ENCODE peak calls at places on chromosomes 16 and 17, in seven cellular contexts. One of them, this sample, is unnamed.

GRCh38 chr17:78904371-78904770 is 1.4 kb upstream of the CEP295NL start:
- DNase-seq in LNCaP clone FGC: no peak
- DNase-seq in trophoblast cell: no peak
- DNase-seq in foreskin fibroblast: no peak
- DNase-seq in fibroblast of the aortic adventitia: no peak
- DNase-seq in tibial artery: no peak
- DNase-seq in breast epithelium: no peak
- DNase-seq in this sample: no peak

GRCh38 chr17:56756536-56756935 is 77.2 kb downstream of the C17orf67 start:
- DNase-seq in foreskin fibroblast: peak
- DNase-seq in breast epithelium: no peak
- DNase-seq in tibial artery: no peak
- DNase-seq in trophoblast cell: peak
- DNase-seq in fibroblast of the aortic adventitia: peak
- DNase-seq in LNCaP clone FGC: no peak
- DNase-seq in this sample: no peak

GRCh38 chr16:11356573-11357331 is 11.5 kb downstream of the RMI2 start:
- DNase-seq in breast epithelium: no peak
- DNase-seq in foreskin fibroblast: peak
- DNase-seq in LNCaP clone FGC: no peak
- DNase-seq in trophoblast cell: peak
- DNase-seq in tibial artery: peak
- DNase-seq in fibroblast of the aortic adventitia: peak
- DNase-seq in this sample: peak

GRCh38 chr17:82053130-82053529 is 1.4 kb downstream of the GPS1 start:
- DNase-seq in trophoblast cell: no peak
- DNase-seq in foreskin fibroblast: no peak
- DNase-seq in fibroblast of the aortic adventitia: no peak
- DNase-seq in LNCaP clone FGC: no peak
- DNase-seq in tibial artery: no peak
- DNase-seq in breast epithelium: no peak
- DNase-seq in this sample: no peak

GRCh38 chr16:85393674-85394510 is 219.2 kb upstream of the GSE1 start:
- DNase-seq in breast epithelium: no peak
- DNase-seq in fibroblast of the aortic adventitia: peak
- DNase-seq in trophoblast cell: peak
- DNase-seq in LNCaP clone FGC: no peak
- DNase-seq in foreskin fibroblast: no peak
- DNase-seq in tibial artery: peak
- DNase-seq in this sample: peak

GRCh38 chr17:40177275-40177874 is at the start of gene RAPGEFL1:
- DNase-seq in foreskin fibroblast: peak
- DNase-seq in LNCaP clone FGC: no peak
- DNase-seq in fibroblast of the aortic adventitia: peak
- DNase-seq in breast epithelium: peak
- DNase-seq in trophoblast cell: peak
- DNase-seq in tibial artery: peak
- DNase-seq in this sample: peak

GRCh38 chr17:3915642-3916012 is 638 bp downstream of the P2RX1 start:
- DNase-seq in fibroblast of the aortic adventitia: no peak
- DNase-seq in foreskin fibroblast: no peak
- DNase-seq in LNCaP clone FGC: no peak
- DNase-seq in trophoblast cell: no peak
- DNase-seq in breast epithelium: no peak
- DNase-seq in tibial artery: no peak
- DNase-seq in this sample: no peak

GRCh38 chr16:5649762-5650445 is 552.3 kb upstream of the EEF2KMT start:
- DNase-seq in foreskin fibroblast: no peak
- DNase-seq in tibial artery: no peak
- DNase-seq in fibroblast of the aortic adventitia: no peak
- DNase-seq in LNCaP clone FGC: no peak
- DNase-seq in trophoblast cell: no peak
- DNase-seq in breast epithelium: no peak
- DNase-seq in this sample: no peak

GRCh38 chr17:2053380-2054261 is 1.3 kb upstream of the HIC1 start:
- DNase-seq in breast epithelium: peak
- DNase-seq in tibial artery: no peak
- DNase-seq in foreskin fibroblast: peak
- DNase-seq in LNCaP clone FGC: no peak
- DNase-seq in trophoblast cell: peak
- DNase-seq in fibroblast of the aortic adventitia: peak
- DNase-seq in this sample: peak

GRCh38 chr16:75837681-75838080 is 111.4 kb upstream of the CPHXL start:
- DNase-seq in trophoblast cell: no peak
- DNase-seq in fibroblast of the aortic adventitia: no peak
- DNase-seq in foreskin fibroblast: no peak
- DNase-seq in LNCaP clone FGC: no peak
- DNase-seq in tibial artery: no peak
- DNase-seq in breast epithelium: no peak
- DNase-seq in this sample: no peak

GRCh38 chr17:73293480-73293911 is 18.3 kb downstream of the CDC42EP4 start:
- DNase-seq in LNCaP clone FGC: no peak
- DNase-seq in breast epithelium: peak
- DNase-seq in tibial artery: peak
- DNase-seq in fibroblast of the aortic adventitia: peak
- DNase-seq in trophoblast cell: peak
- DNase-seq in foreskin fibroblast: peak
- DNase-seq in this sample: peak

GRCh38 chr17:36846410-36847292 is 90.6 kb upstream of the LHX1 start:
- DNase-seq in trophoblast cell: no peak
- DNase-seq in tibial artery: no peak
- DNase-seq in LNCaP clone FGC: no peak
- DNase-seq in breast epithelium: no peak
- DNase-seq in foreskin fibroblast: no peak
- DNase-seq in fibroblast of the aortic adventitia: no peak
- DNase-seq in this sample: no peak

GRCh38 chr16:55369151-55369550 is 45.1 kb downstream of the IRX6 start:
- DNase-seq in tibial artery: no peak
- DNase-seq in trophoblast cell: no peak
- DNase-seq in LNCaP clone FGC: peak
- DNase-seq in breast epithelium: no peak
- DNase-seq in fibroblast of the aortic adventitia: no peak
- DNase-seq in foreskin fibroblast: no peak
- DNase-seq in this sample: no peak

GRCh38 chr16:69929480-69929879 is 21.7 kb upstream of the CLEC18A start:
- DNase-seq in fibroblast of the aortic adventitia: no peak
- DNase-seq in foreskin fibroblast: no peak
- DNase-seq in tibial artery: no peak
- DNase-seq in trophoblast cell: no peak
- DNase-seq in breast epithelium: no peak
- DNase-seq in LNCaP clone FGC: no peak
- DNase-seq in this sample: no peak

GRCh38 chr17:302300-302698 is 50.3 kb downstream of the RPH3AL start:
- DNase-seq in fibroblast of the aortic adventitia: no peak
- DNase-seq in LNCaP clone FGC: no peak
- DNase-seq in tibial artery: no peak
- DNase-seq in foreskin fibroblast: no peak
- DNase-seq in breast epithelium: no peak
- DNase-seq in trophoblast cell: no peak
- DNase-seq in this sample: no peak

GRCh38 chr17:6910987-6911603 is 79.6 kb upstream of the TEKT1 start:
- DNase-seq in breast epithelium: no peak
- DNase-seq in foreskin fibroblast: peak
- DNase-seq in trophoblast cell: no peak
- DNase-seq in LNCaP clone FGC: peak
- DNase-seq in tibial artery: no peak
- DNase-seq in fibroblast of the aortic adventitia: peak
- DNase-seq in this sample: no peak

GRCh38 chr17:18033442-18034099 is 5.4 kb downstream of the ATPAF2 start:
- DNase-seq in LNCaP clone FGC: peak
- DNase-seq in tibial artery: peak
- DNase-seq in foreskin fibroblast: peak
- DNase-seq in trophoblast cell: peak
- DNase-seq in fibroblast of the aortic adventitia: peak
- DNase-seq in breast epithelium: no peak
- DNase-seq in this sample: peak

GRCh38 chr16:27736431-27736830 is 186.5 kb downstream of the KATNIP start:
- DNase-seq in tibial artery: no peak
- DNase-seq in foreskin fibroblast: no peak
- DNase-seq in LNCaP clone FGC: no peak
- DNase-seq in trophoblast cell: no peak
- DNase-seq in fibroblast of the aortic adventitia: no peak
- DNase-seq in breast epithelium: no peak
- DNase-seq in this sample: no peak

GRCh38 chr17:73841431-73842060 is 197.3 kb upstream of the SDK2 start:
- DNase-seq in LNCaP clone FGC: no peak
- DNase-seq in breast epithelium: no peak
- DNase-seq in trophoblast cell: no peak
- DNase-seq in foreskin fibroblast: no peak
- DNase-seq in fibroblast of the aortic adventitia: no peak
- DNase-seq in tibial artery: no peak
- DNase-seq in this sample: no peak

DNA sequence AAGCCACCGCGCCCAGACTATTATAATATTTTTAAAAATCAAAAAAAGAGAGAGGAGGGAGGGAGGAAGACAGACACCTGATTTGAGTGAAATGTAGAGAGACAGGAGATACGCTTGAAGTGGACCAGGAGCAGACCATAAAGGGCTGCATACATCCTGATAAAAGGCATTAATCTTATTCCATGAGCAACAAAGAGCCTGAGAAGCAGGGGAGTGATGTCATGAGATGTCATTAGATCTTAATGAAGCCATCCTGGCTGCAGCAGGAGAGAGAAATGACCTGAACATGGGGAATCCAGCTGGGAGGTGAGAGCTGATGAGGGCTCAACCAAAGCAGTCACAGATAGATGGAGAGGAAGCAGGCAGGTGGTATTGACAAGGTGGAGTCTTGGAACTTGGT is 5.2 kb upstream of the HID1 start:
- DNase-seq in breast epithelium: no peak
- DNase-seq in foreskin fibroblast: no peak
- DNase-seq in fibroblast of the aortic adventitia: no peak
- DNase-seq in LNCaP clone FGC: no peak
- DNase-seq in trophoblast cell: no peak
- DNase-seq in tibial artery: no peak
- DNase-seq in this sample: no peak
- H3K4me3 ChIP-seq in breast epithelium: no peak
- H3K4me3 ChIP-seq in foreskin fibroblast: no peak
- H3K4me3 ChIP-seq in fibroblast of the aortic adventitia: no peak
- H3K4me3 ChIP-seq in LNCaP clone FGC: no peak
- H3K4me3 ChIP-seq in trophoblast cell: no peak
- H3K4me3 ChIP-seq in tibial artery: no peak
- H3K4me3 ChIP-seq in this sample: no peak

GRCh38 chr16:20056436-20056835 is 17.3 kb downstream of the GPR139 start:
- DNase-seq in breast epithelium: no peak
- DNase-seq in trophoblast cell: no peak
- DNase-seq in LNCaP clone FGC: no peak
- DNase-seq in fibroblast of the aortic adventitia: no peak
- DNase-seq in tibial artery: no peak
- DNase-seq in foreskin fibroblast: no peak
- DNase-seq in this sample: no peak
- H3K4me3 ChIP-seq in breast epithelium: no peak
- H3K4me3 ChIP-seq in trophoblast cell: no peak
- H3K4me3 ChIP-seq in LNCaP clone FGC: no peak
- H3K4me3 ChIP-seq in fibroblast of the aortic adventitia: no peak
- H3K4me3 ChIP-seq in tibial artery: no peak
- H3K4me3 ChIP-seq in foreskin fibroblast: no peak
- H3K4me3 ChIP-seq in this sample: no peak

GRCh38 chr17:49209061-49209571 is 1.3 kb downstream of the GNGT2 start:
- DNase-seq in tibial artery: no peak
- DNase-seq in LNCaP clone FGC: no peak
- DNase-seq in fibroblast of the aortic adventitia: no peak
- DNase-seq in breast epithelium: no peak
- DNase-seq in foreskin fibroblast: no peak
- DNase-seq in trophoblast cell: no peak
- DNase-seq in this sample: no peak
- H3K4me3 ChIP-seq in tibial artery: no peak
- H3K4me3 ChIP-seq in LNCaP clone FGC: no peak
- H3K4me3 ChIP-seq in fibroblast of the aortic adventitia: no peak
- H3K4me3 ChIP-seq in breast epithelium: no peak
- H3K4me3 ChIP-seq in foreskin fibroblast: no peak
- H3K4me3 ChIP-seq in trophoblast cell: no peak
- H3K4me3 ChIP-seq in this sample: no peak

DNA sequence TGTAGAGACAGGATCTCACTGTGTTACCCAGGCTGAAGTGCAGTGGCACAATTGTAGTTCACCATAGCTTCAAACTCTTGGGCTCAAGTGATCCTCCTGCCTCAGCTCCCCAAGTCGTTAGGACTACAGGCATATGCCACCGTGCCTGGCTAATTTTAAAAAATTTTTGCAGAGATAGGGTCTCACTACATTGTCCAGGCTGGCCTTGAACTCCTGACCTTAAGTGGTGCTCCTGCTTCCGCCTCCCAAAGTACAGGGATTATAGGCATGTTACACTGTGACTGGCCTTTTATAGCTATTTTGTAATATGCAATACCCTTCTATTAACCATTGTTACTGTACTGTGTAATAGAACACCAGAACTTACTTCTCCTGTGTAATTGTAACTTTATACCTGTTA is 139.3 kb upstream of the ZNF267 start:
- DNase-seq in trophoblast cell: no peak
- DNase-seq in LNCaP clone FGC: no peak
- DNase-seq in breast epithelium: no peak
- DNase-seq in fibroblast of the aortic adventitia: no peak
- DNase-seq in foreskin fibroblast: no peak
- DNase-seq in tibial artery: no peak
- DNase-seq in this sample: no peak
- H3K4me3 ChIP-seq in trophoblast cell: no peak
- H3K4me3 ChIP-seq in LNCaP clone FGC: no peak
- H3K4me3 ChIP-seq in breast epithelium: no peak
- H3K4me3 ChIP-seq in fibroblast of the aortic adventitia: no peak
- H3K4me3 ChIP-seq in foreskin fibroblast: no peak
- H3K4me3 ChIP-seq in tibial artery: no peak
- H3K4me3 ChIP-seq in this sample: no peak

DNA sequence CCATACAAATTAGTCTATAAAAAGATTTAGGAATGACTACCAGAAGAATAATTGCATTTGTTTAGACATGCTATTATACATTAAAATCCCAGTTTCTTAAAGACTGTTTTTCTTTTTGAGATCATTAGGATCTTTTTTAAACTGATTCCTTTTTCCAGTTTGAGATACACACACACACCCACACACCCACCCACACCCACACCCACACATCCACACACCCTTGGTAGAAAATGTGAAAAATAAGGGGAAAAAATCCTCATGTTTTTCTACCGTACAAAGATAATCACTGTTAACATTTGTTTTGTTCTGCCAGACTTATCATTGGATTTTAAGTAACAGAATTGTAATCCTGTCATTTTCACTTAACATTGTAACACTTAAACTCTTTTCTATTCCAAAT is 27.1 kb upstream of the ABCC11 start:
- DNase-seq in foreskin fibroblast: no peak
- DNase-seq in fibroblast of the aortic adventitia: no peak
- DNase-seq in breast epithelium: no peak
- DNase-seq in tibial artery: no peak
- DNase-seq in trophoblast cell: no peak
- DNase-seq in LNCaP clone FGC: no peak
- DNase-seq in this sample: no peak
- H3K4me3 ChIP-seq in foreskin fibroblast: no peak
- H3K4me3 ChIP-seq in fibroblast of the aortic adventitia: no peak
- H3K4me3 ChIP-seq in breast epithelium: no peak
- H3K4me3 ChIP-seq in tibial artery: no peak
- H3K4me3 ChIP-seq in trophoblast cell: no peak
- H3K4me3 ChIP-seq in LNCaP clone FGC: no peak
- H3K4me3 ChIP-seq in this sample: no peak